ENCODE peak calls at places on chromosomes 5 and 9, in ten cellular contexts. B, K, F, S, A, L, G, W, P and T are unnamed samples.

GRCh38 chr9:128420651-128421473 is at the start of gene CERCAM:
- DNase-seq in B (peak; percentile 29), K (peak; percentile 76), F (no peak), S (peak; percentile 16), A (no peak), L (peak; percentile 40), G (peak; percentile 46), W (peak; percentile 81), P (peak; percentile 42), T (peak; percentile 93)

GRCh38 chr9:137077758-137078693 is 709 bp downstream of the UAP1L1 start:
- DNase-seq in B (peak; percentile 54), K (peak; percentile 76), F (no peak), S (no peak), A (no peak), L (peak; percentile 50), G (no peak), W (peak; percentile 74), P (no peak), T (no peak)

GRCh38 chr9:76680716-76681431 is 83.4 kb upstream of the PCA3 start:
- DNase-seq in B (no peak), K (no peak), F (no peak), S (no peak), A (no peak), L (no peak), G (peak; percentile 54), W (no peak), P (no peak), T (no peak)

GRCh38 chr9:98192503-98193335 is at the start of gene CORO2A:
- DNase-seq in B (peak; percentile 58), K (peak; percentile 78), F (peak; percentile 79), S (peak; percentile 63), A (no peak), L (peak; percentile 66), G (peak; percentile 83), W (peak; percentile 92), P (peak; percentile 79), T (peak; percentile 86)

GRCh38 chr5:174769005-174769404 is 44.6 kb downstream of the MSX2 start:
- DNase-seq in B (no peak), K (no peak), F (no peak), S (no peak), A (no peak), L (no peak), G (no peak), W (no peak), P (no peak), T (no peak)

GRCh38 chr5:59673438-59674058 is 220.0 kb downstream of the PDE4D start:
- DNase-seq in B (peak; percentile 19), K (no peak), F (peak; percentile 4), S (no peak), A (no peak), L (no peak), G (peak; percentile 61), W (no peak), P (no peak), T (peak; percentile 24)

GRCh38 chr9:134427153-134427782 is 101.0 kb downstream of the RXRA start:
- DNase-seq in B (no peak), K (no peak), F (no peak), S (no peak), A (no peak), L (no peak), G (no peak), W (no peak), P (no peak), T (no peak)

GRCh38 chr5:156879665-156880285 is 29.7 kb downstream of the PPP1R2B start:
- DNase-seq in B (no peak), K (no peak), F (peak; percentile 65), S (no peak), A (no peak), L (no peak), G (peak; percentile 3), W (no peak), P (no peak), T (peak; percentile 21)

GRCh38 chr5:111685969-111686368 is 71.0 kb downstream of the NREP start:
- DNase-seq in B (peak; percentile 5), K (no peak), F (no peak), S (no peak), A (no peak), L (no peak), G (peak; percentile 31), W (no peak), P (no peak), T (peak; percentile 60)

GRCh38 chr5:90932052-90932699 is 373.6 kb downstream of the ADGRV1 start:
- DNase-seq in B (peak; percentile 25), K (no peak), F (no peak), S (no peak), A (no peak), L (peak; percentile 4), G (peak; percentile 78), W (no peak), P (peak; percentile 65), T (peak; percentile 51)

GRCh38 chr9:112848316-112849151 is 42.1 kb downstream of the SLC46A2 start:
- DNase-seq in B (no peak), K (no peak), F (no peak), S (no peak), A (no peak), L (no peak), G (no peak), W (no peak), P (no peak), T (no peak)

GRCh38 chr5:35457912-35458823 is 159.5 kb upstream of the SPEF2 start:
- DNase-seq in B (no peak), K (no peak), F (no peak), S (no peak), A (no peak), L (no peak), G (no peak), W (no peak), P (no peak), T (no peak)